ENCODE peak calls at places on chromosomes 5 and 9, in eight cellular contexts. Y, F, G, S, B, R, K and A are unnamed samples.

GRCh38 chr5:11655681-11656080 is 248.6 kb downstream of the CTNND2 start:
- DNase-seq in Y (no peak), F (no peak), G (no peak), S (no peak), B (no peak), R (no peak), K (no peak), A (no peak)

GRCh38 chr9:133579601-133580415 is 29.4 kb downstream of the FAM163B start:
- DNase-seq in Y (no peak), F (no peak), G (no peak), S (no peak), B (no peak), R (no peak), K (no peak), A (no peak)

GRCh38 chr5:159912033-159912800 is 4.1 kb upstream of the ADRA1B start:
- DNase-seq in Y (no peak), F (no peak), G (no peak), S (no peak), B (no peak), R (no peak), K (no peak), A (no peak)

GRCh38 chr5:1791176-1791575 is 8.5 kb downstream of the MRPL36 start:
- DNase-seq in Y (no peak), F (no peak), G (no peak), S (no peak), B (no peak), R (no peak), K (no peak), A (no peak)

GRCh38 chr9:106830527-106831140 is 32.3 kb upstream of the ZNF462 start:
- DNase-seq in Y (no peak), F (no peak), G (no peak), S (no peak), B (no peak), R (no peak), K (no peak), A (no peak)

GRCh38 chr5:147169399-147169798 is 65.4 kb upstream of the STK32A start:
- DNase-seq in Y (no peak), F (no peak), G (no peak), S (no peak), B (no peak), R (no peak), K (no peak), A (no peak)

GRCh38 chr5:110104728-110105127 is 415.0 kb downstream of the MAN2A1 start:
- DNase-seq in Y (no peak), F (no peak), G (no peak), S (no peak), B (no peak), R (no peak), K (no peak), A (no peak)

GRCh38 chr9:77475641-77476473 is 172.3 kb downstream of the GNA14 start:
- DNase-seq in Y (peak; percentile 24), F (no peak), G (peak; percentile 58), S (no peak), B (peak; percentile 8), R (no peak), K (no peak), A (no peak)